ENCODE peak calls at places on chromosomes 1 and 21, in eight cellular contexts. U, C, W, R, V, Q, I and O are unnamed samples. For H3K4me1, the result is how much of the 10 kb centered on the place peaks cover.

GRCh38 chr1:183281039-183281438 is 95.0 kb downstream of the LAMC2 start:
- DNase-seq in U (peak), C (no peak), W (no peak), R (peak), V (no peak), Q (no peak), I (no peak), O (peak)

GRCh38 chr21:38196033-38196432 is 60.8 kb upstream of the KCNJ15 start:
- DNase-seq in U (no peak), C (no peak), W (peak), R (no peak), V (no peak), Q (no peak), I (no peak), O (no peak)

GRCh38 chr1:113868387-113869083 is 3.0 kb downstream of the PTPN22 start:
- DNase-seq in U (peak), C (no peak), W (peak), R (no peak), V (peak), Q (no peak), I (no peak), O (peak)

GRCh38 chr21:22120616-22121266 is 1122.5 kb downstream of the NCAM2 start:
- DNase-seq in U (peak), C (no peak), W (no peak), R (peak), V (no peak), Q (peak), I (no peak), O (no peak)

GRCh38 chr1:227889863-227890405 is 57.8 kb downstream of the WNT9A start:
- DNase-seq in U (no peak), C (no peak), W (no peak), R (no peak), V (no peak), Q (no peak), I (no peak), O (no peak)

GRCh38 chr1:71667224-71667623 is 586.4 kb upstream of the ZRANB2 start:
- DNase-seq in U (peak), C (no peak), W (no peak), R (no peak), V (peak), Q (no peak), I (no peak), O (peak)

GRCh38 chr1:116067564-116067887 is 43.7 kb upstream of the MAB21L3 start:
- DNase-seq in U (peak), C (no peak), W (no peak), R (no peak), V (peak), Q (peak), I (no peak), O (peak)

GRCh38 chr1:109864063-109864822 is 46.4 kb upstream of the CSF1 start:
- DNase-seq in U (peak), C (no peak), W (no peak), R (no peak), V (peak), Q (no peak), I (no peak), O (no peak)

GRCh38 chr1:9842073-9842711 is 18.4 kb upstream of the CLSTN1 start:
- DNase-seq in U (no peak), C (no peak), W (no peak), R (no peak), V (no peak), Q (peak), I (no peak), O (no peak)

GRCh38 chr1:91791691-91792392 is 94.1 kb downstream of the TGFBR3 start:
- DNase-seq in U (peak), C (no peak), W (no peak), R (no peak), V (no peak), Q (no peak), I (no peak), O (no peak)

GRCh38 chr1:67582625-67583461 is 102.2 kb upstream of the GADD45A start:
- DNase-seq in U (no peak), C (no peak), W (no peak), R (no peak), V (no peak), Q (no peak), I (no peak), O (no peak)

GRCh38 chr21:42162831-42163510 is 56.0 kb upstream of the ABCG1 start:
- DNase-seq in U (peak), C (no peak), W (no peak), R (no peak), V (no peak), Q (no peak), I (no peak), O (peak)

GRCh38 chr1:36752891-36753361 is 270.2 kb upstream of the CSF3R start:
- DNase-seq in U (no peak), C (no peak), W (peak), R (no peak), V (no peak), Q (no peak), I (no peak), O (no peak)

GRCh38 chr1:150973826-150974579 is 632 bp downstream of the CERS2 start:
- DNase-seq in U (peak), C (peak), W (peak), R (peak), V (no peak), Q (peak), I (no peak), O (peak)

GRCh38 chr1:150979007-150979722 is 2.9 kb upstream of the ANXA9 start:
- DNase-seq in U (peak), C (peak), W (peak), R (peak), V (peak), Q (peak), I (peak), O (peak)

GRCh38 chr1:150974580-150975478 is at the start of gene CERS2:
- DNase-seq in U (peak), C (peak), W (peak), R (peak), V (peak), Q (peak), I (peak), O (peak)

GRCh38 chr1:150976879-150977694 is 2.5 kb upstream of the CERS2 start:
- DNase-seq in U (peak), C (peak), W (peak), R (peak), V (no peak), Q (peak), I (no peak), O (peak)

GRCh38 chr1:150976401-150976821 is 1.8 kb upstream of the CERS2 start:
- DNase-seq in U (no peak), C (no peak), W (no peak), R (no peak), V (no peak), Q (no peak), I (no peak), O (no peak)
- H3K4me1 ChIP-seq in U (half or more), C (under half), W (under half), R (under half), V (under half), Q (half or more), I (under half), O (under half)

GRCh38 chr1:230753191-230753585 is 6.0 kb downstream of the CAPN9 start:
- DNase-seq in U (no peak), C (no peak), W (no peak), R (no peak), V (no peak), Q (no peak), I (no peak), O (no peak)
- H3K4me3 ChIP-seq in U (no peak), C (no peak), W (no peak), R (no peak), V (no peak), Q (no peak), I (no peak), O (no peak)

GRCh38 chr1:162892916-162893714 is 32.1 kb upstream of the CCDC190 start:
- DNase-seq in U (peak), C (no peak), W (peak), R (peak), V (no peak), Q (peak), I (no peak), O (peak)
- H2AFZ ChIP-seq in U (no peak), C (no peak), W (peak), R (no peak), V (no peak), Q (no peak), I (no peak), O (no peak)

GRCh38 chr1:198676253-198676652 is 37.4 kb downstream of the PTPRC start:
- DNase-seq in U (no peak), C (no peak), W (peak), R (no peak), V (no peak), Q (no peak), I (no peak), O (no peak)

GRCh38 chr1:198671136-198671535 is 32.3 kb downstream of the PTPRC start:
- DNase-seq in U (no peak), C (peak), W (no peak), R (no peak), V (no peak), Q (no peak), I (no peak), O (no peak)

GRCh38 chr1:198672124-198672523 is 33.3 kb downstream of the PTPRC start:
- DNase-seq in U (peak), C (no peak), W (no peak), R (no peak), V (peak), Q (no peak), I (no peak), O (peak)

GRCh38 chr1:198677027-198677426 is 38.2 kb downstream of the PTPRC start:
- DNase-seq in U (peak), C (no peak), W (no peak), R (no peak), V (peak), Q (no peak), I (no peak), O (no peak)

GRCh38 chr1:198674009-198674408 is 35.2 kb downstream of the PTPRC start:
- DNase-seq in U (no peak), C (no peak), W (no peak), R (no peak), V (no peak), Q (no peak), I (no peak), O (no peak)
- H3K4me1 ChIP-seq in U (half or more), C (under half), W (under half), R (under half), V (under half), Q (under half), I (under half), O (under half)

GRCh38 chr1:84887261-84887934 is 5.6 kb downstream of the LPAR3 start:
- DNase-seq in U (peak), C (no peak), W (no peak), R (no peak), V (no peak), Q (no peak), I (no peak), O (peak)
- H3K4me3 ChIP-seq in U (no peak), C (no peak), W (no peak), R (no peak), V (no peak), Q (no peak), I (no peak), O (peak)